ENCODE peak calls at places on chromosomes 1 and 21, in seven cellular contexts. T is pancreas, K is trophoblast cell, H is dorsolateral prefrontal cortex, M is choroid plexus epithelial cell, S is kidney, F is adrenal gland. Z is an unnamed sample.

GRCh38 chr1:160726114-160726497 is 12.9 kb upstream of the SLAMF7 start:
- DNase-seq in T (no peak), K (no peak), H (no peak), M (peak), S (no peak), F (no peak), Z (no peak)

GRCh38 chr1:234616644-234617043 is 6.7 kb upstream of the IRF2BP2 start:
- DNase-seq in T (no peak), K (no peak), H (no peak), M (peak), S (no peak), F (no peak), Z (no peak)

GRCh38 chr1:204544321-204544720 is 28.1 kb downstream of the MDM4 start:
- DNase-seq in T (no peak), K (no peak), H (no peak), M (peak), S (no peak), F (no peak), Z (peak)

GRCh38 chr1:47395433-47395832 is 20.7 kb upstream of the FOXE3 start:
- DNase-seq in T (no peak), K (no peak), H (no peak), M (no peak), S (no peak), F (no peak), Z (no peak)

GRCh38 chr21:42411197-42411869 is 7.6 kb downstream of the UBASH3A start:
- DNase-seq in T (no peak), K (no peak), H (no peak), M (no peak), S (no peak), F (no peak), Z (no peak)

GRCh38 chr1:162357681-162358266 is 18.9 kb downstream of the SPATA46 start:
- DNase-seq in T (no peak), K (peak), H (no peak), M (peak), S (no peak), F (no peak), Z (no peak)

GRCh38 chr1:15290382-15290781 is 43.4 kb downstream of the FHAD1 start:
- DNase-seq in T (no peak), K (no peak), H (no peak), M (peak), S (no peak), F (no peak), Z (peak)

GRCh38 chr1:24622218-24622617 is 20.9 kb upstream of the SRRM1 start:
- DNase-seq in T (no peak), K (no peak), H (no peak), M (no peak), S (no peak), F (no peak), Z (no peak)

GRCh38 chr1:32989160-32989894 is 24.7 kb upstream of the RNF19B start:
- DNase-seq in T (no peak), K (peak), H (no peak), M (peak), S (peak), F (peak), Z (peak)

GRCh38 chr1:234958066-234958701 is 170.5 kb downstream of the TOMM20 start:
- DNase-seq in T (no peak), K (no peak), H (no peak), M (no peak), S (no peak), F (peak), Z (no peak)

GRCh38 chr1:244112646-244113045 is 61.6 kb downstream of the ZBTB18 start:
- DNase-seq in T (no peak), K (peak), H (no peak), M (peak), S (no peak), F (no peak), Z (no peak)

GRCh38 chr1:226723640-226724532 is 15.2 kb downstream of the ITPKB start:
- DNase-seq in T (no peak), K (no peak), H (no peak), M (peak), S (no peak), F (no peak), Z (peak)

GRCh38 chr1:218674280-218674773 is 329.2 kb downstream of the TGFB2 start:
- DNase-seq in T (no peak), K (peak), H (no peak), M (peak), S (peak), F (no peak), Z (no peak)

DNA sequence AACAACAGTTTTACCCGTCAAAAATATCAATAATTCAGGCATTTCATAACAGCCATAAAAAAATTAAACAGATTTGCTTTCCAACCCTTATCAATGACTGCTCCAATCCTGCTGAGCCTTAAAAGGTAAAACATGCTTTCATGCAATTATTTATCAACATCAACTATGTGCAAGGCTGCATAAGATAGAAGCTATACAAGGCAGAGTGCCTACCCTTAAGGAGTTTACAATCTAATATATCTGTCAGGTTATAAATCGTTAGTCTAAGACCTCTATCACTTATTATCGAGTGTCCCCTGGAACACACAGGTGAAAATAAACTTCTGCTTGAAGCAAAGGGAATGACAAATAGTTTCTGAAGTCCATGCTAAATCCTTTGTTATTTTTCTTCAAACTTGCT is 1.8 kb downstream of the ERRFI1 start:
- DNase-seq in T (no peak), K (no peak), H (no peak), M (no peak), S (no peak), F (no peak), Z (no peak)
- H3K4me3 ChIP-seq in T (peak), K (no peak), H (peak), M (peak), S (peak), F (no peak), Z (peak)

GRCh38 chr1:183817576-183818288 is 12.8 kb downstream of the RGL1 start:
- DNase-seq in T (no peak), K (no peak), H (no peak), M (no peak), S (no peak), F (no peak), Z (no peak)
- H3K4me3 ChIP-seq in T (no peak), K (no peak), H (peak), M (no peak), S (peak), F (no peak), Z (no peak)

DNA sequence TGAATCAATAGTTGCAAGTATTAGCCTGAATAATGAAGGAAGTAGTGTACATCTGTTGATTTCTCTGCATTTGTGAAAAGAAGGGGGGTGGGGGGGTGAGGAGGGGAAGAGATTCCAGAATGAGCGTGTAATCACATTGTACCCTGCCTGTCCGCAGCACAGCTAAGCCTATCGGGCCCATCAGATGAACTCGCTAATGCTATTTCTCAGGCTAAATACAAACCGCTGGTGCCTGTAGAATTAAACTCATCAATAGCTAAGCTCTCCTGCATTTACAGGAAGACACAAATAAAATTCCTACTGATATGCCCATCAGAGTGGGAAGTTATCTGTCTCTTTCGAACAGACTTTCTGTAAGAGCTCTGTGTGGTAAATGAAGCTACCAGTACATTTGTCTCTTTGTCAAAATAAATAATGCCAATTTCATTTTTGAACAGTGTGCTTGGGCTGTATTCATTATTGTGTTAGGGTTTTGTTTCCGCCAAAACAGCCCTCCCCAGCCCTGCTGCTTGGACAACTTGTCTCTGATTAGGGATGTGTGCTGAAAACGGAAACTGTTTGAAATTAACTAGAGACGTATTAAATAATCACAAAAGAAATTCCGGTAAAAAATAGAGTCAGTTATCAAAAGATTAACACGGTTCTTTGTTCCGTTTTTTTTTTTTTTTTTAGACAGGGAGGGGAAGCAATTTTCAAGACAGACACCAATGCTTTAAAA is 305.4 kb downstream of the TTLL7 start:
- DNase-seq in T (no peak), K (no peak), H (no peak), M (peak), S (no peak), F (no peak), Z (no peak)
- H3K4me3 ChIP-seq in T (peak), K (no peak), H (peak), M (no peak), S (peak), F (no peak), Z (peak)

DNA sequence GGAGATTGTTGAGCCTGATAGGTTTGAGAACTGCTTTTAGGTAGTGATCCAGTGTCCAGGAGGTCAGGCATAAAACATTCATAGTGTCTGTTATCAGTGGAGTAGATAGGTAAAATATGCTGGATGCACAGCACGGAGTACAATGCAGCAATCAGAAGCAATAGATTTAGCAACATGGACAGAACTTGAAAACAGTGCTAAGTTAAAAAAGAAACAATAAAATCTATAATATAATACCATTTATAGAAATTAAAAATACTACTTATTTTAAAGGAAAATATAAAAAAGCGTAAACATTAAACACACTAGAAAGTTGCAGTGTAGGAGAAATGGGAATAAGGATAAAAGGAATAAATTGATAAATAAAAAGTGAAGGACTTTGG is 3.4 kb upstream of the TAF13 start:
- DNase-seq in T (no peak), K (no peak), H (no peak), M (no peak), S (no peak), F (no peak), Z (no peak)
- H3K4me3 ChIP-seq in T (no peak), K (no peak), H (no peak), M (no peak), S (no peak), F (no peak), Z (no peak)

GRCh38 chr1:207495816-207496792 is at the start of gene CR1:
- DNase-seq in T (no peak), K (no peak), H (no peak), M (peak), S (peak), F (peak), Z (no peak)
- H3K4me3 ChIP-seq in T (peak), K (peak), H (peak), M (peak), S (peak), F (no peak), Z (peak)

GRCh38 chr1:246825557-246826175 is 101.5 kb downstream of the SCCPDH start:
- DNase-seq in T (no peak), K (no peak), H (no peak), M (no peak), S (no peak), F (no peak), Z (no peak)

GRCh38 chr1:246814890-246815289 is 90.7 kb downstream of the SCCPDH start:
- DNase-seq in T (no peak), K (no peak), H (no peak), M (no peak), S (no peak), F (no peak), Z (no peak)

GRCh38 chr1:246815693-246816270 is 91.6 kb downstream of the SCCPDH start:
- DNase-seq in T (no peak), K (no peak), H (no peak), M (no peak), S (no peak), F (no peak), Z (no peak)

DNA sequence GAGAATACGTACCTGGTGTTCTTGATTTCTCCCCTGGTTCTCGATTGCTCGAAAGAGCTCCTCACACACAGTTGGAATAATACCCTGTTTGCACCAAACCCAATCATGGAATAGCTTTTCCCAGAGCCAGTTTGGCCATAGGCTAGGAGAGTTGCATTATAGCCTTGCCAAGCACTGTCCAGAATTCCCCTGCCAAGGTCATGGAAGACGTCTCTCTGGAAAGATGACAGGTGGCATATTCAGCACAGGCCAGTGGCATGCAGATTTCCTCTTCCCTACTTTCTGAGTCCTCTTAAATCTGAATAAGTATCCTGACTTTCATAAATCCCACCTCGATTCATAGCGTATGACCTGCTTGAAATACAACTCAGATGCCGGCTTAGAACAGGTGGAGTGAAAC is 96.5 kb downstream of the SCCPDH start:
- DNase-seq in T (no peak), K (no peak), H (no peak), M (no peak), S (no peak), F (no peak), Z (no peak)
- H3K4me3 ChIP-seq in T (no peak), K (no peak), H (no peak), M (no peak), S (no peak), F (no peak), Z (no peak)